ENCODE peak calls at places on chromosomes 7 and 10, in four cellular contexts. P, U, X and Z are unnamed samples.

GRCh38 chr10:110516815-110517492 is 19.2 kb downstream of the DUSP5 start:
- DNase-seq in X (no peak), U (no peak), P (no peak), Z (no peak)

GRCh38 chr10:99975106-99975829 is 34.5 kb downstream of the DNMBP start:
- DNase-seq in U (no peak), X (no peak), P (no peak), Z (no peak)

GRCh38 chr7:128801667-128802066 is 9.9 kb downstream of the CCDC136 start:
- DNase-seq in P (no peak), X (no peak), U (no peak), Z (no peak)

GRCh38 chr10:26524161-26524831 is 86.2 kb downstream of the APBB1IP start:
- DNase-seq in X (no peak), P (no peak), U (no peak), Z (no peak)

GRCh38 chr10:10870523-10871241 is 147.0 kb upstream of the CELF2 start:
- DNase-seq in P (no peak), U (no peak), X (no peak), Z (no peak)

GRCh38 chr7:151745090-151745638 is 131.8 kb downstream of the PRKAG2 start:
- DNase-seq in X (no peak), U (peak; percentile 61), P (peak; percentile 91), Z (no peak)

GRCh38 chr7:18320971-18321567 is 174.5 kb upstream of the HDAC9 start:
- DNase-seq in U (peak; percentile 11), P (no peak), X (no peak), Z (no peak)

GRCh38 chr7:41702635-41703371 is at the start of gene INHBA:
- DNase-seq in U (no peak), P (no peak), X (no peak), Z (no peak)

GRCh38 chr7:139231513-139232376 is 708 bp downstream of the UBN2 start:
- DNase-seq in X (peak; percentile 7), U (peak; percentile 16), P (peak; percentile 42), Z (peak; percentile 42)

GRCh38 chr10:131110241-131110783 is 201.2 kb downstream of the TCERG1L start:
- DNase-seq in P (no peak), U (no peak), X (no peak), Z (no peak)

GRCh38 chr10:78861456-78862327 is 207.1 kb upstream of the ZMIZ1 start:
- DNase-seq in U (no peak), X (no peak), P (no peak), Z (no peak)

GRCh38 chr7:110960811-110961210 is 130.1 kb upstream of the LRRN3 start:
- DNase-seq in U (no peak), P (no peak), X (no peak), Z (no peak)

GRCh38 chr10:102065561-102066420 is 642 bp downstream of the HPS6 start:
- DNase-seq in P (peak; percentile 38), X (peak; percentile 9), U (peak; percentile 28), Z (no peak)

GRCh38 chr10:44253769-44254462 is 131.0 kb downstream of the CXCL12 start:
- DNase-seq in U (no peak), P (peak; percentile 53), X (peak; percentile 43), Z (no peak)

GRCh38 chr10:1255600-1255999 is 199.4 kb downstream of the WDR37 start:
- DNase-seq in P (no peak), X (no peak), U (no peak), Z (no peak)

GRCh38 chr7:94445696-94446194 is 51.0 kb downstream of the COL1A2 start:
- DNase-seq in P (no peak), U (no peak), X (no peak), Z (no peak)

GRCh38 chr10:28367865-28368541 is 65.1 kb upstream of the MPP7 start:
- DNase-seq in X (no peak), U (peak; percentile 66), P (peak; percentile 74), Z (no peak)

GRCh38 chr10:51926336-51926735 is 226.9 kb upstream of the CSTF2T start:
- DNase-seq in P (no peak), X (no peak), U (no peak), Z (no peak)

GRCh38 chr7:30173058-30173897 is 38.5 kb downstream of the MTURN start:
- DNase-seq in P (peak; percentile 58), U (no peak), X (peak; percentile 91), Z (peak; percentile 90)

GRCh38 chr7:157573244-157573643 is 236.4 kb downstream of the DNAJB6 start:
- DNase-seq in X (no peak), P (no peak), U (no peak), Z (no peak)

GRCh38 chr7:66837007-66837406 is 84.0 kb upstream of the TMEM248 start:
- DNase-seq in P (peak; percentile 56), U (peak; percentile 77), X (no peak), Z (no peak)

DNA sequence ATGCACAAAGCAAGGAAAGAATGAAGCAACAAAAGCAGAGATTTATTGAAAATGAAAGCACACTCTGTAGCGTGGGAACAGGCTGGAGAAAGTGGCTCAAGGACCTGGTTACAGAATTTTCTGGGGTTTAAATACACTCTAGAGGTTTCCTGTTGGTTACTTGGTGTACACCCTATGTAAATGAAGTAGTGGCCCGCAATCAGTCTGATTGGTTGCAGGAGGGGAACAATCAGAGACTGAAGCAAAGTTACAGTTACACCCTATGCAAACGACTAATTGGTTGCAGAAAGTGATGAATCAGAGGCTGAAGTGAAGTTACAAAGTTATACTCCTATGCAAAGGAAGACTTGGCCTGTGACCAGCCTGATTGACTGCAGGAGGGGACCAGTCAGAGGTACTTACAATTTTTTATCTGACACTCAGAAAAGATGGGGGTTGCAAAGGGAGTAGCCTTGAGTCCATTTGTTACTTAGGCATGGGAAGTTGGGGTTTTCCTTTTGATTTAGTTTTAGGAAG is 3.6 kb upstream of the MTPN start:
- DNase-seq in P (peak; percentile 34), U (peak; percentile 72), X (no peak), Z (no peak)
- H3K27ac ChIP-seq in P (peak overlapping the region; percentile 89), U (no peak overlapping the region), X (no peak overlapping the region), Z (no peak overlapping the region)

DNA sequence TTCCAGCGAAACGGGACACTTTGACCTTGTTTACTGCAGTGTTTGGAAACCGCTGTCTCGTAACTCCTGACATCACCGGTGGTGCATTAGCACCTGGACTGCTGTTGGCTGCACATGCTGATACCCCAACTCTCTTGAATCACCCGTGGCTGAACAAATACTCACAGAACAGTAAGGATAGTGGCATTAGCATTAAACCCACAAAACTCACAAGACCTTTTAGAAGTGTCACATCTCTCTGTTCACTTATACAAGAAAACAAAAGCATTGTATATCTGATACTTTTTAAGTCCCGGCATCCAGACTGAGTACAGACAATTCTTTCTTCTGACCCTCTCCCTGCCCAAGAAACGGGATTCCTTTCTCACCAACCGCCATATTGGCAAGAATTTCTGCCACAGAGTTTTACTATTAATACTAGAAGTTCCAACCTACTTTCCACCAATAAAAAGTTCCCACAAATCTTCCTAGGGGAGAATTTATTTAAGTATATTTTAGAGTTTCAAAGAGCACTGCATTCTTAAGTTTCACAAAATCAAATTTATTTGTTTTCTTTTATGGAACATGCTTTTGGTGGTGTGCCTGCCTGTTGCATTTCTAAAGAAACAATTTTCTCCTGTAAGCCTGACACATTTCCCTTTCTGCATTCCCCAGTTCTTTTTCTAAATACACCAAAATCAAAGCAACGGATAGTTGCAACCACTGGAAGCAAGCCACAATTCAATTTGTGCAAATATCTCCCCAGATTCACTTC is 208.4 kb upstream of the KLF14 start:
- DNase-seq in X (peak; percentile 55), U (peak; percentile 41), P (no peak), Z (no peak)
- H3K4me3 ChIP-seq in X (peak overlapping the region; percentile 27), U (no peak overlapping the region), P (peak overlapping the region; percentile 39), Z (peak overlapping the region; percentile 36)

GRCh38 chr10:115933098-115933497 is 339.9 kb downstream of the GFRA1 start:
- DNase-seq in X (no peak), U (no peak), P (no peak), Z (no peak)

GRCh38 chr10:115939101-115939815 is 333.7 kb downstream of the GFRA1 start:
- DNase-seq in X (no peak), U (no peak), P (no peak), Z (no peak)

GRCh38 chr10:115937756-115938032 is 335.3 kb downstream of the GFRA1 start:
- DNase-seq in U (no peak), P (no peak), X (no peak), Z (no peak)

GRCh38 chr10:115935731-115936130 is 337.3 kb downstream of the GFRA1 start:
- DNase-seq in X (no peak), U (no peak), P (no peak), Z (no peak)

GRCh38 chr10:115936926-115937755 is 335.9 kb downstream of the GFRA1 start:
- DNase-seq in P (no peak), U (no peak), X (no peak), Z (no peak)
- H3K27ac ChIP-seq in P (no peak overlapping the region), U (no peak overlapping the region), X (no peak overlapping the region), Z (no peak overlapping the region)

GRCh38 chr7:50959560-50959959 is 176.9 kb upstream of the GRB10 start:
- DNase-seq in P (no peak), X (no peak), U (no peak), Z (no peak)

GRCh38 chr7:50962281-50962883 is 179.7 kb upstream of the GRB10 start:
- DNase-seq in X (no peak), P (no peak), U (no peak), Z (no peak)

GRCh38 chr7:50959991-50960390 is 177.3 kb upstream of the GRB10 start:
- DNase-seq in U (no peak), X (no peak), P (no peak), Z (no peak)

GRCh38 chr7:50962962-50963374 is 180.3 kb upstream of the GRB10 start:
- DNase-seq in X (peak; percentile 60), U (no peak), P (peak; percentile 76), Z (no peak)

DNA sequence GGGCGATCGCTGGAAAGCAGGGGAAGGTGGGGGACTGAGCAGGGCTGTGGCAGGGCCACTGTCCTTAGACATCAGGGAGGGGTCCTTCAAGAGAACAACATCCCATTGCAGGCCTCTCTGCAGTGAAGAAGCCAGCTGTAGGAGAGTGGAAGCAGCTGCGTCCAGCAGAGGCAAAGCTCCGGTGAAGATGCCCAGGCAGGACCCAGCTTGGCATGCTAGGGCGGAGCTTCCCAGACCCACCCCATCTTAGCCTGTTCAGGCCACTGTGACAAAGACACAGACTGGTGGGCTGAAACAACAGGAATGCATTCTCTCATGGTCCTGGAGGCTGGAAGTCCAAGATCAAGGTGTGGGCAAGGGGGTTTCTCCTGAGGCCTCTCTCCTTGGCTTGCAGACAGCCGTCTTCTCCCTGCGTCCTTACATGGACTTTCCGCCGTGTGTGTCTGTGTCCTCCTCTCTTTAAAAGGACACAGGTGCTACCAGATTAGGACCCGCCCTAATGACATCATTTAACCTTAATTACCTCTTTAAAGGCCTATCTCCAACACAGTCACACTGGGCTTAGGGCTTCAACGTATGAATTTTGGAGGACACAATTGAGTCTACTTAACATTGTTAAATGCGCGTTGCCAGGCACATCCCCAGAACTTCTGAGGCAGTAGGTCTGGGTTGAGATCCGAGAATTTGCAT is 178.1 kb upstream of the GRB10 start:
- DNase-seq in U (no peak), X (no peak), P (no peak), Z (no peak)
- H3K4me3 ChIP-seq in U (no peak overlapping the region), X (no peak overlapping the region), P (no peak overlapping the region), Z (no peak overlapping the region)